ENCODE peak calls at places on chromosomes 7 and 10, in eight cellular contexts. M is RWPE1; Z is nephron progenitor cell; Y is CD4-positive, alpha-beta T cell; A is NB4; U is HFF-Myc; D is progenitor cell of endocrine pancreas; O is uterus. K is an unnamed sample.

GRCh38 chr7:26525413-26526287 is 234.0 kb downstream of the SNX10 start:
- DNase-seq in M (no peak), Z (peak; percentile 43), Y (no peak), A (no peak), U (no peak), D (no peak), O (no peak), K (no peak)

GRCh38 chr7:151687523-151688235 is 168.0 kb upstream of the RHEB start:
- DNase-seq in M (peak; percentile 98), Z (peak; percentile 49), Y (no peak), A (no peak), U (peak; percentile 92), D (peak; percentile 49), O (peak; percentile 80), K (no peak)

GRCh38 chr7:149414171-149414570 is 46.7 kb downstream of the ZNF777 start:
- DNase-seq in M (no peak), Z (no peak), Y (no peak), A (no peak), U (no peak), D (no peak), O (no peak), K (no peak)

GRCh38 chr7:75889826-75890225 is 11.0 kb downstream of the RHBDD2 start:
- DNase-seq in M (no peak), Z (no peak), Y (no peak), A (no peak), U (no peak), D (no peak), O (no peak), K (no peak)

GRCh38 chr7:111113263-111114017 is 22.5 kb downstream of the LRRN3 start:
- DNase-seq in M (peak; percentile 7), Z (no peak), Y (no peak), A (no peak), U (no peak), D (no peak), O (no peak), K (no peak)

GRCh38 chr7:141674702-141675101 is 27.3 kb downstream of the DENND11 start:
- DNase-seq in M (no peak), Z (peak; percentile 20), Y (no peak), A (peak; percentile 23), U (no peak), D (no peak), O (no peak), K (peak; percentile 34)

GRCh38 chr7:98867271-98867701 is 2.5 kb downstream of the TMEM130 start:
- DNase-seq in M (no peak), Z (no peak), Y (no peak), A (no peak), U (no peak), D (no peak), O (no peak), K (no peak)

GRCh38 chr10:24642921-24643678 is 80.6 kb downstream of the ARHGAP21 start:
- DNase-seq in M (peak; percentile 81), Z (no peak), Y (no peak), A (peak; percentile 54), U (peak; percentile 66), D (no peak), O (no peak), K (no peak)

GRCh38 chr10:19966751-19967150 is 150.5 kb downstream of the PLXDC2 start:
- DNase-seq in M (no peak), Z (peak; percentile 60), Y (no peak), A (no peak), U (no peak), D (no peak), O (no peak), K (no peak)

GRCh38 chr10:43395571-43396060 is 13.4 kb downstream of the HNRNPF start:
- DNase-seq in M (no peak), Z (peak; percentile 47), Y (peak; percentile 16), A (no peak), U (no peak), D (no peak), O (peak; percentile 21), K (no peak)

GRCh38 chr10:104577861-104578480 is 63.1 kb upstream of the SORCS3 start:
- DNase-seq in M (no peak), Z (no peak), Y (no peak), A (no peak), U (no peak), D (no peak), O (no peak), K (no peak)

GRCh38 chr7:158108646-158109293 is 478.9 kb downstream of the PTPRN2 start:
- DNase-seq in M (no peak), Z (no peak), Y (no peak), A (no peak), U (no peak), D (no peak), O (no peak), K (no peak)

GRCh38 chr10:33146189-33146524 is 188.1 kb upstream of the ITGB1 start:
- DNase-seq in M (no peak), Z (no peak), Y (no peak), A (no peak), U (no peak), D (no peak), O (no peak), K (no peak)

GRCh38 chr10:129877773-129878371 is 86.2 kb downstream of the EBF3 start:
- DNase-seq in M (peak; percentile 24), Z (peak; percentile 27), Y (peak; percentile 5), A (peak; percentile 89), U (no peak), D (no peak), O (no peak), K (peak; percentile 42)

GRCh38 chr10:16848562-16849154 is 31.4 kb upstream of the RSU1 start:
- DNase-seq in M (no peak), Z (no peak), Y (no peak), A (no peak), U (no peak), D (no peak), O (no peak), K (no peak)

GRCh38 chr7:94296886-94297285 is 97.8 kb upstream of the COL1A2 start:
- DNase-seq in M (no peak), Z (no peak), Y (no peak), A (no peak), U (no peak), D (no peak), O (no peak), K (no peak)

GRCh38 chr10:42948040-42948439 is 128.8 kb upstream of the RET start:
- DNase-seq in M (no peak), Z (no peak), Y (no peak), A (no peak), U (no peak), D (no peak), O (no peak), K (no peak)

GRCh38 chr10:100826983-100827818 is 81.8 kb downstream of the PAX2 start:
- DNase-seq in M (peak; percentile 42), Z (peak; percentile 56), Y (no peak), A (peak; percentile 67), U (no peak), D (peak; percentile 29), O (no peak), K (no peak)

GRCh38 chr10:71621263-71621751 is 98.3 kb downstream of the C10orf105 start:
- DNase-seq in M (no peak), Z (no peak), Y (no peak), A (no peak), U (no peak), D (no peak), O (peak; percentile 70), K (no peak)

GRCh38 chr10:49700997-49701396 is 21.5 kb downstream of the C10orf53 start:
- DNase-seq in M (no peak), Z (peak; percentile 17), Y (no peak), A (peak; percentile 18), U (no peak), D (no peak), O (no peak), K (no peak)

GRCh38 chr10:103781329-103782061 is 73.9 kb downstream of the SH3PXD2A start:
- DNase-seq in M (peak; percentile 91), Z (no peak), Y (no peak), A (peak; percentile 64), U (peak; percentile 92), D (no peak), O (no peak), K (no peak)

GRCh38 chr7:46123-46829 is 146.1 kb upstream of the FAM20C start:
- DNase-seq in M (no peak), Z (no peak), Y (no peak), A (no peak), U (no peak), D (no peak), O (peak; percentile 9), K (no peak)

GRCh38 chr7:1758417-1758858 is 88.4 kb downstream of the ELFN1 start:
- DNase-seq in M (peak; percentile 29), Z (no peak), Y (no peak), A (peak; percentile 69), U (peak; percentile 6), D (no peak), O (no peak), K (no peak)
- TF ChIP-seq CTCF in M (no peak), Z (peak; percentile 19), Y (no peak), A (peak; percentile 63), U (peak; percentile 29), D (peak; percentile 42), O (no peak), K (peak; percentile 54)

DNA sequence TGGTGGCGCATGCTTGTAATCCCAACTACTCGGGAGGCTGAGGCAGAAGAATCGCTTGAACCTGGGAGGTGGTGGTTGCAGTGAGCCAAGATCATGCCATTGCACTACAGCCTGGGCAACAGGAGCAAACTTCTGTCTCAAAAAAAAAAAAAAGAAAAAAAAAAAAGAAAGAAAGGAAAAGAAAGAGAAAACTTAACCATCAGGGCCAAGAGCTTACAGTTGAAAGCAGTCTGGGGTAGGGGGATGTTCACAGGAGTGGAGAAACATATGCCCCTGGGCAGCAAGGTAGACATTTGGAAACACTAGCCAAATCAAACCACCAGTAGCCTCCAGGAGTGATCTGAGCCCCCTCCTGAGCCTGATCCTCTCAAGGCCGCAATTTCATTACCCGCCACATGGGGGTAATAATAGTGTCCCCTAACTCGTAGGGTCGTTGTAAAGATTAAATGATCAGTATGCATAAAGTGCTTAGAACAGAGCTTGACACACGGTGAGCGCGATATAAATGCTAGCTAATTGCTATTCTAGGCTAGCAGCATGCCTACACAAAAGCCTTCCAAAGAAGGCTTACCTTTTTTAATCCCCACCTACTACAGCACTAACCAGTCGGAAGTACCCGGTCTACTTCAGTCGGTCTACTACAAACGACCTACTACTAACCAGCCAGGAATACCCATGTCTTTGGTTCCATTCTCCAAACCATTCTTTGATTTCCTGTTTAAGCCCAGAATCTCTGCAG is 274.3 kb upstream of the NEBL start:
- DNase-seq in M (no peak), Z (no peak), Y (no peak), A (no peak), U (no peak), D (no peak), O (no peak), K (no peak)
- TF ChIP-seq CTCF in M (no peak), Z (peak; percentile 28), Y (no peak), A (no peak), U (peak; percentile 37), D (peak; percentile 42), O (no peak), K (peak; percentile 58)

GRCh38 chr10:93142534-93142933 is 68.8 kb downstream of the CYP26A1 start:
- DNase-seq in M (no peak), Z (no peak), Y (no peak), A (no peak), U (no peak), D (no peak), O (no peak), K (no peak)
- TF ChIP-seq CTCF in M (no peak), Z (no peak), Y (no peak), A (peak; percentile 28), U (no peak), D (no peak), O (no peak), K (no peak)

DNA sequence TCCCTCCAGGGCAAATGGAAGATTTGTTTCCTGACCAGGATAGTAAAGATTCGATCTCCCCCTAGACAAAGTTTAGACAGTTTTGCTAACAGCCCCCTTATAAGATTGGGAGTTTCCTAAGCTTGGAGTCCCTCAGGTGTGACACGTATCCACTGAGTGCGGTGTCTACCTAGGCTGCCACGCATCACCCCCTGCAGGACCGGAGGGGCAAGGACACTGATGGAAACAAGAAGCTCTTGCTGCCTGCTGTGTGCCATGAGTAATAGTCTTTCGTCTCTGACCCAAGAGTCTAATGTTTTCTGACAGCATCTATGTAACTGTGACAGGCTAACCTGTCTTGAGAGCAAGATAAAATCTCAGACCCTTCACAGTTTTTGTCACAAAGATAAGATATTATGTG is 173.5 kb downstream of the SEMA3E start:
- DNase-seq in M (no peak), Z (peak; percentile 5), Y (no peak), A (peak; percentile 19), U (no peak), D (no peak), O (no peak), K (no peak)
- TF ChIP-seq CTCF in M (no peak), Z (no peak), Y (no peak), A (peak; percentile 15), U (no peak), D (peak; percentile 21), O (no peak), K (peak; percentile 32)